ENCODE peak calls at places on chromosomes 5 and 9, in ten cellular contexts. One of them, this sample, is unnamed.
A peak's percentile ranks its signal among the peaks of the same experiment; 100 is the strongest.

GRCh38 chr9:133189826-133190225 is 19.2 kb downstream of the OBP2B start:
- DNase-seq in cardiac fibroblast: no peak
- DNase-seq in stimulated activated CD4-positive, alpha-beta T cell treated with anti-CD3 and anti-CD28 coated beads, Interleukin-12 subunit alpha, Interleukin-12 subunit beta, amount 100 ng/mL, for 4 hours: no peak
- DNase-seq in hepatocyte: no peak
- DNase-seq in heart right ventricle: no peak
- DNase-seq in mesendoderm: no peak
- DNase-seq in effector memory CD8-positive, alpha-beta T cell: no peak
- DNase-seq in neural crest cell: no peak
- DNase-seq in HS-5: no peak
- DNase-seq in nucleus accumbens: no peak
- DNase-seq in this sample: no peak

GRCh38 chr5:572398-573019 is 39.6 kb upstream of the CEP72 start:
- DNase-seq in heart right ventricle: no peak
- DNase-seq in HS-5: no peak
- DNase-seq in stimulated activated CD4-positive, alpha-beta T cell treated with anti-CD3 and anti-CD28 coated beads, Interleukin-12 subunit alpha, Interleukin-12 subunit beta, amount 100 ng/mL, for 4 hours: no peak
- DNase-seq in nucleus accumbens: no peak
- DNase-seq in cardiac fibroblast: no peak
- DNase-seq in hepatocyte: no peak
- DNase-seq in effector memory CD8-positive, alpha-beta T cell: no peak
- DNase-seq in mesendoderm: no peak
- DNase-seq in neural crest cell: no peak
- DNase-seq in this sample: no peak

GRCh38 chr5:168295574-168296201 is 4.2 kb downstream of the WWC1 start:
- DNase-seq in cardiac fibroblast: peak; percentile 42
- DNase-seq in mesendoderm: peak; percentile 94
- DNase-seq in nucleus accumbens: peak; percentile 66
- DNase-seq in neural crest cell: no peak
- DNase-seq in hepatocyte: peak; percentile 70
- DNase-seq in effector memory CD8-positive, alpha-beta T cell: no peak
- DNase-seq in HS-5: no peak
- DNase-seq in heart right ventricle: no peak
- DNase-seq in stimulated activated CD4-positive, alpha-beta T cell treated with anti-CD3 and anti-CD28 coated beads, Interleukin-12 subunit alpha, Interleukin-12 subunit beta, amount 100 ng/mL, for 4 hours: no peak
- DNase-seq in this sample: no peak

GRCh38 chr9:21465859-21466518 is 16.1 kb downstream of the IFNE start:
- DNase-seq in nucleus accumbens: no peak
- DNase-seq in stimulated activated CD4-positive, alpha-beta T cell treated with anti-CD3 and anti-CD28 coated beads, Interleukin-12 subunit alpha, Interleukin-12 subunit beta, amount 100 ng/mL, for 4 hours: no peak
- DNase-seq in hepatocyte: peak; percentile 76
- DNase-seq in heart right ventricle: no peak
- DNase-seq in cardiac fibroblast: peak; percentile 82
- DNase-seq in mesendoderm: peak; percentile 77
- DNase-seq in HS-5: peak; percentile 53
- DNase-seq in effector memory CD8-positive, alpha-beta T cell: peak; percentile 9
- DNase-seq in neural crest cell: peak; percentile 11
- DNase-seq in this sample: no peak

GRCh38 chr5:94920570-94920969 is 302.1 kb downstream of the SLF1 start:
- DNase-seq in mesendoderm: no peak
- DNase-seq in heart right ventricle: no peak
- DNase-seq in cardiac fibroblast: no peak
- DNase-seq in nucleus accumbens: no peak
- DNase-seq in HS-5: no peak
- DNase-seq in neural crest cell: no peak
- DNase-seq in hepatocyte: no peak
- DNase-seq in stimulated activated CD4-positive, alpha-beta T cell treated with anti-CD3 and anti-CD28 coated beads, Interleukin-12 subunit alpha, Interleukin-12 subunit beta, amount 100 ng/mL, for 4 hours: no peak
- DNase-seq in effector memory CD8-positive, alpha-beta T cell: no peak
- DNase-seq in this sample: no peak

GRCh38 chr9:135700525-135700924 is 1.2 kb upstream of the SOHLH1 start:
- DNase-seq in neural crest cell: no peak
- DNase-seq in stimulated activated CD4-positive, alpha-beta T cell treated with anti-CD3 and anti-CD28 coated beads, Interleukin-12 subunit alpha, Interleukin-12 subunit beta, amount 100 ng/mL, for 4 hours: no peak
- DNase-seq in cardiac fibroblast: no peak
- DNase-seq in effector memory CD8-positive, alpha-beta T cell: no peak
- DNase-seq in heart right ventricle: no peak
- DNase-seq in HS-5: no peak
- DNase-seq in hepatocyte: no peak
- DNase-seq in mesendoderm: no peak
- DNase-seq in nucleus accumbens: no peak
- DNase-seq in this sample: no peak

GRCh38 chr9:113614843-113615648 is 151.5 kb downstream of the RGS3 start:
- DNase-seq in hepatocyte: peak; percentile 55
- DNase-seq in heart right ventricle: no peak
- DNase-seq in HS-5: no peak
- DNase-seq in nucleus accumbens: no peak
- DNase-seq in neural crest cell: no peak
- DNase-seq in cardiac fibroblast: peak; percentile 35
- DNase-seq in mesendoderm: no peak
- DNase-seq in stimulated activated CD4-positive, alpha-beta T cell treated with anti-CD3 and anti-CD28 coated beads, Interleukin-12 subunit alpha, Interleukin-12 subunit beta, amount 100 ng/mL, for 4 hours: no peak
- DNase-seq in effector memory CD8-positive, alpha-beta T cell: no peak
- DNase-seq in this sample: no peak

GRCh38 chr5:94402096-94402495 is 216.3 kb downstream of the KIAA0825 start:
- DNase-seq in hepatocyte: no peak
- DNase-seq in mesendoderm: no peak
- DNase-seq in stimulated activated CD4-positive, alpha-beta T cell treated with anti-CD3 and anti-CD28 coated beads, Interleukin-12 subunit alpha, Interleukin-12 subunit beta, amount 100 ng/mL, for 4 hours: no peak
- DNase-seq in effector memory CD8-positive, alpha-beta T cell: no peak
- DNase-seq in neural crest cell: no peak
- DNase-seq in HS-5: no peak
- DNase-seq in nucleus accumbens: no peak
- DNase-seq in heart right ventricle: no peak
- DNase-seq in cardiac fibroblast: no peak
- DNase-seq in this sample: no peak

GRCh38 chr5:142540774-142541466 is 145.0 kb downstream of the FGF1 start:
- DNase-seq in cardiac fibroblast: peak; percentile 85
- DNase-seq in heart right ventricle: peak; percentile 49
- DNase-seq in effector memory CD8-positive, alpha-beta T cell: no peak
- DNase-seq in neural crest cell: no peak
- DNase-seq in stimulated activated CD4-positive, alpha-beta T cell treated with anti-CD3 and anti-CD28 coated beads, Interleukin-12 subunit alpha, Interleukin-12 subunit beta, amount 100 ng/mL, for 4 hours: no peak
- DNase-seq in hepatocyte: no peak
- DNase-seq in nucleus accumbens: no peak
- DNase-seq in HS-5: peak; percentile 47
- DNase-seq in mesendoderm: no peak
- DNase-seq in this sample: no peak

GRCh38 chr9:100277166-100277979 is 75.4 kb downstream of the TEX10 start:
- DNase-seq in HS-5: peak; percentile 52
- DNase-seq in effector memory CD8-positive, alpha-beta T cell: no peak
- DNase-seq in neural crest cell: no peak
- DNase-seq in heart right ventricle: no peak
- DNase-seq in cardiac fibroblast: peak; percentile 82
- DNase-seq in nucleus accumbens: no peak
- DNase-seq in mesendoderm: no peak
- DNase-seq in stimulated activated CD4-positive, alpha-beta T cell treated with anti-CD3 and anti-CD28 coated beads, Interleukin-12 subunit alpha, Interleukin-12 subunit beta, amount 100 ng/mL, for 4 hours: no peak
- DNase-seq in hepatocyte: no peak
- DNase-seq in this sample: no peak

GRCh38 chr5:90131734-90132133 is 277.8 kb downstream of the CETN3 start:
- DNase-seq in effector memory CD8-positive, alpha-beta T cell: no peak
- DNase-seq in neural crest cell: no peak
- DNase-seq in heart right ventricle: no peak
- DNase-seq in stimulated activated CD4-positive, alpha-beta T cell treated with anti-CD3 and anti-CD28 coated beads, Interleukin-12 subunit alpha, Interleukin-12 subunit beta, amount 100 ng/mL, for 4 hours: no peak
- DNase-seq in hepatocyte: no peak
- DNase-seq in cardiac fibroblast: no peak
- DNase-seq in nucleus accumbens: peak; percentile 0
- DNase-seq in HS-5: no peak
- DNase-seq in mesendoderm: no peak
- DNase-seq in this sample: no peak

GRCh38 chr5:150488519-150489357 is 19.2 kb upstream of the NDST1 start:
- DNase-seq in neural crest cell: no peak
- DNase-seq in cardiac fibroblast: peak; percentile 79
- DNase-seq in hepatocyte: no peak
- DNase-seq in mesendoderm: no peak
- DNase-seq in effector memory CD8-positive, alpha-beta T cell: no peak
- DNase-seq in nucleus accumbens: peak; percentile 76
- DNase-seq in stimulated activated CD4-positive, alpha-beta T cell treated with anti-CD3 and anti-CD28 coated beads, Interleukin-12 subunit alpha, Interleukin-12 subunit beta, amount 100 ng/mL, for 4 hours: no peak
- DNase-seq in heart right ventricle: peak; percentile 82
- DNase-seq in HS-5: no peak
- DNase-seq in this sample: no peak

GRCh38 chr5:123937230-123937629 is 425.3 kb downstream of the CSNK1G3 start:
- DNase-seq in cardiac fibroblast: peak; percentile 88
- DNase-seq in effector memory CD8-positive, alpha-beta T cell: no peak
- DNase-seq in stimulated activated CD4-positive, alpha-beta T cell treated with anti-CD3 and anti-CD28 coated beads, Interleukin-12 subunit alpha, Interleukin-12 subunit beta, amount 100 ng/mL, for 4 hours: no peak
- DNase-seq in HS-5: peak; percentile 24
- DNase-seq in mesendoderm: peak; percentile 90
- DNase-seq in hepatocyte: peak; percentile 25
- DNase-seq in heart right ventricle: no peak
- DNase-seq in neural crest cell: no peak
- DNase-seq in nucleus accumbens: no peak
- DNase-seq in this sample: peak; percentile 21

GRCh38 chr5:62538017-62538942 is 40.3 kb upstream of the LRRC70 start:
- DNase-seq in mesendoderm: peak; percentile 46
- DNase-seq in HS-5: peak; percentile 79
- DNase-seq in effector memory CD8-positive, alpha-beta T cell: no peak
- DNase-seq in heart right ventricle: no peak
- DNase-seq in hepatocyte: peak; percentile 53
- DNase-seq in neural crest cell: no peak
- DNase-seq in nucleus accumbens: no peak
- DNase-seq in cardiac fibroblast: peak; percentile 98
- DNase-seq in stimulated activated CD4-positive, alpha-beta T cell treated with anti-CD3 and anti-CD28 coated beads, Interleukin-12 subunit alpha, Interleukin-12 subunit beta, amount 100 ng/mL, for 4 hours: no peak
- DNase-seq in this sample: no peak

GRCh38 chr9:137127301-137128157 is 11.4 kb upstream of the GRIN1 start:
- DNase-seq in cardiac fibroblast: peak; percentile 38
- DNase-seq in mesendoderm: no peak
- DNase-seq in HS-5: no peak
- DNase-seq in heart right ventricle: no peak
- DNase-seq in hepatocyte: peak; percentile 49
- DNase-seq in stimulated activated CD4-positive, alpha-beta T cell treated with anti-CD3 and anti-CD28 coated beads, Interleukin-12 subunit alpha, Interleukin-12 subunit beta, amount 100 ng/mL, for 4 hours: no peak
- DNase-seq in nucleus accumbens: no peak
- DNase-seq in neural crest cell: no peak
- DNase-seq in effector memory CD8-positive, alpha-beta T cell: no peak
- DNase-seq in this sample: peak; percentile 35

This sample was measured in left colon.